ENCODE peak calls at places on chromosome 19, in nine cellular contexts. S, H, D, J, K, O, C, V and R are unnamed samples.
A peak's percentile ranks its signal among the peaks of the same experiment; 100 is the strongest.

GRCh38 chr19:47305309-47305751 is 4.3 kb upstream of the C5AR1 start:
- DNase-seq in H (peak; percentile 71), O (peak; percentile 51), J (peak; percentile 67), S (peak; percentile 71), V (peak; percentile 75), C (peak; percentile 34), K (peak; percentile 62), D (peak; percentile 88), R (peak; percentile 83)

GRCh38 chr19:49976496-49976895 is 15.5 kb upstream of the SIGLEC11 start:
- DNase-seq in V (no peak), C (no peak), K (no peak), D (no peak), S (no peak), H (no peak), O (no peak), J (no peak), R (no peak)

GRCh38 chr19:18017275-18018083 is 9.5 kb downstream of the ARRDC2 start:
- DNase-seq in C (no peak), K (no peak), V (no peak), D (no peak), J (peak; percentile 26), O (no peak), S (no peak), H (peak; percentile 54), R (no peak)

GRCh38 chr19:7415163-7415856 is 66.6 kb downstream of the ARHGEF18 start:
- DNase-seq in K (no peak), C (no peak), O (peak; percentile 21), H (no peak), V (no peak), S (peak; percentile 80), D (no peak), J (peak; percentile 74), R (peak; percentile 27)

GRCh38 chr19:54333586-54334298 is 5.2 kb downstream of the LILRA4 start:
- DNase-seq in H (no peak), J (no peak), C (no peak), O (no peak), D (no peak), S (no peak), K (no peak), V (no peak), R (no peak)

GRCh38 chr19:35120898-35121297 is 5.3 kb downstream of the FXYD3 start:
- DNase-seq in K (no peak), J (no peak), C (no peak), S (no peak), V (no peak), D (no peak), H (no peak), O (no peak), R (no peak)

GRCh38 chr19:19278315-19278714 is 5.2 kb upstream of the TM6SF2 start:
- DNase-seq in D (no peak), H (no peak), S (no peak), V (no peak), J (no peak), K (no peak), C (no peak), O (no peak), R (no peak)

GRCh38 chr19:40365613-40366401 is 17.3 kb downstream of the PLD3 start:
- DNase-seq in V (peak; percentile 90), D (peak; percentile 89), O (no peak), C (no peak), J (no peak), K (peak; percentile 89), H (peak; percentile 55), S (peak; percentile 78), R (peak; percentile 77)

GRCh38 chr19:31118292-31118925 is 230.8 kb downstream of the TSHZ3 start:
- DNase-seq in C (no peak), S (no peak), D (no peak), O (no peak), K (peak; percentile 46), V (no peak), H (peak; percentile 23), J (no peak), R (no peak)

GRCh38 chr19:4980838-4981680 is 12.1 kb downstream of the KDM4B start:
- DNase-seq in V (no peak), D (peak; percentile 54), J (no peak), H (no peak), K (no peak), S (no peak), O (no peak), C (no peak), R (no peak)

GRCh38 chr19:18772620-18773587 is 18.2 kb downstream of the COMP start:
- DNase-seq in S (no peak), V (no peak), H (no peak), D (no peak), C (no peak), O (no peak), K (no peak), J (no peak), R (no peak)

GRCh38 chr19:19747357-19748220 is 14.7 kb upstream of the ZNF14 start:
- DNase-seq in O (no peak), D (no peak), S (no peak), V (no peak), C (no peak), K (no peak), H (no peak), J (no peak), R (no peak)

GRCh38 chr19:44072543-44073401 is 813 bp downstream of the ZNF284 start:
- DNase-seq in D (no peak), K (no peak), V (no peak), C (no peak), J (peak; percentile 23), O (no peak), S (no peak), H (no peak), R (peak; percentile 7)

GRCh38 chr19:37931941-37932655 is 25.1 kb downstream of the SIPA1L3 start:
- DNase-seq in H (peak; percentile 55), D (peak; percentile 69), K (peak; percentile 61), O (no peak), S (peak; percentile 89), V (peak; percentile 63), C (no peak), J (peak; percentile 98), R (peak; percentile 65)

GRCh38 chr19:45601524-45602522 is at the start of gene GPR4:
- DNase-seq in S (no peak), O (no peak), V (peak; percentile 64), K (peak; percentile 66), D (peak; percentile 79), C (no peak), H (no peak), J (no peak), R (peak; percentile 48)

GRCh38 chr19:13016245-13016627 is 21.0 kb downstream of the NFIX start:
- DNase-seq in O (no peak), V (no peak), H (no peak), D (no peak), C (no peak), S (no peak), K (no peak), J (no peak), R (no peak)

GRCh38 chr19:43798546-43799409 is 3.5 kb downstream of the LYPD5 start:
- DNase-seq in S (peak; percentile 66), D (peak; percentile 78), V (no peak), H (no peak), O (no peak), K (peak; percentile 7), J (peak; percentile 78), C (peak; percentile 46), R (no peak)

GRCh38 chr19:12733369-12733896 is 1.1 kb downstream of the TRIR start:
- DNase-seq in H (no peak), J (peak; percentile 61), V (no peak), S (no peak), O (no peak), C (no peak), D (no peak), K (no peak), R (peak; percentile 49)

GRCh38 chr19:3636962-3637361 is 10.4 kb upstream of the CACTIN start:
- DNase-seq in C (no peak), O (no peak), J (no peak), S (no peak), H (no peak), V (no peak), K (no peak), D (no peak), R (no peak)

GRCh38 chr19:11361037-11361770 is 6.0 kb downstream of the PLPPR2 start:
- DNase-seq in V (peak; percentile 80), H (no peak), D (peak; percentile 100), C (no peak), K (peak; percentile 90), O (no peak), J (no peak), S (peak; percentile 66), R (no peak)

GRCh38 chr19:13689050-13689449 is 75.3 kb upstream of the MRI1 start:
- DNase-seq in D (peak; percentile 19), H (no peak), S (no peak), V (peak; percentile 4), O (no peak), J (peak; percentile 50), K (peak; percentile 20), C (no peak), R (peak; percentile 29)

GRCh38 chr19:14764401-14764800 is 14.0 kb downstream of the ADGRE2 start:
- DNase-seq in V (no peak), K (no peak), J (no peak), H (no peak), C (no peak), O (no peak), S (no peak), D (no peak), R (no peak)

GRCh38 chr19:2426661-2427322 is 594 bp downstream of the TIMM13 start:
- DNase-seq in K (peak; percentile 66), V (peak; percentile 50), H (no peak), J (no peak), S (no peak), C (no peak), D (peak; percentile 61), O (no peak), R (peak; percentile 37)

GRCh38 chr19:51497666-51498065 is 3.9 kb downstream of the SIGLEC12 start:
- DNase-seq in O (no peak), C (no peak), D (no peak), J (no peak), K (no peak), H (no peak), V (no peak), S (no peak), R (no peak)

GRCh38 chr19:40147693-40148347 is 43.4 kb upstream of the MAP3K10 start:
- DNase-seq in J (peak; percentile 78), S (no peak), H (no peak), K (no peak), C (no peak), V (no peak), O (no peak), D (peak; percentile 8), R (peak; percentile 82)